ENCODE peak calls at places on chromosomes 13 and 19, in eight cellular contexts. H is NCI-H1105 treated with DMSO at 0.1 percent for 48 hours; G is CD8-positive, alpha-beta T cell; I is endothelial cell; X is Kasumi-1; P is AG04450; M is GOT3; J is mesendoderm. R is an unnamed sample.

GRCh38 chr19:49058592-49058991 is 1.0 kb upstream of the CGB7 start:
- DNase-seq in G (no peak), P (no peak), X (no peak), M (no peak), H (no peak), J (peak; percentile 41), I (no peak), R (no peak)

GRCh38 chr13:77544365-77544764 is 8.9 kb downstream of the SCEL start:
- DNase-seq in H (peak; percentile 10), X (no peak), M (no peak), J (no peak), G (no peak), P (no peak), I (no peak), R (no peak)

GRCh38 chr13:102136735-102137296 is 265.0 kb downstream of the FGF14 start:
- DNase-seq in X (no peak), M (no peak), J (no peak), I (no peak), G (no peak), P (no peak), H (no peak), R (no peak)

GRCh38 chr19:10269333-10270179 is 1.4 kb upstream of the ICAM1 start:
- DNase-seq in J (peak; percentile 77), X (peak; percentile 79), P (no peak), G (peak; percentile 81), M (peak; percentile 40), H (peak; percentile 48), I (peak; percentile 95), R (peak; percentile 47)

GRCh38 chr13:98848736-98849135 is 96.3 kb upstream of the SLC15A1 start:
- DNase-seq in M (no peak), J (no peak), H (no peak), X (no peak), I (no peak), P (no peak), G (no peak), R (no peak)

GRCh38 chr13:26919311-26919710 is 158.7 kb upstream of the GPR12 start:
- DNase-seq in H (no peak), G (no peak), I (no peak), X (no peak), M (no peak), J (no peak), P (no peak), R (no peak)

GRCh38 chr19:47437500-47437899 is 18.2 kb upstream of the MEIS3 start:
- DNase-seq in M (no peak), P (no peak), J (no peak), I (no peak), X (peak; percentile 14), G (no peak), H (no peak), R (no peak)

GRCh38 chr19:46791944-46792343 is 3.5 kb upstream of the SLC1A5 start:
- DNase-seq in I (no peak), X (peak; percentile 86), G (no peak), P (no peak), H (no peak), J (peak; percentile 51), M (no peak), R (no peak)